ENCODE peak calls at places on chromosomes 12 and 14, in nine cellular contexts. G, E, X, M, D, Y, L, P and U are unnamed samples.

GRCh38 chr12:67827820-67828383 is 161.3 kb upstream of the IFNG-AS1 start:
- DNase-seq in M (peak; percentile 31), D (peak; percentile 62), P (no peak), Y (no peak), X (no peak), L (peak; percentile 20), G (no peak), E (no peak), U (no peak)

GRCh38 chr12:116015525-116015924 is 262.0 kb downstream of the MED13L start:
- DNase-seq in L (no peak), P (no peak), D (no peak), G (no peak), Y (no peak), M (no peak), X (no peak), E (peak; percentile 64), U (no peak)

GRCh38 chr12:54596526-54596946 is 8.1 kb upstream of the PPP1R1A start:
- DNase-seq in P (peak; percentile 86), M (peak; percentile 65), L (peak; percentile 62), Y (peak; percentile 81), E (peak; percentile 83), D (peak; percentile 57), G (no peak), X (peak; percentile 68), U (peak; percentile 48)

GRCh38 chr12:11855993-11856374 is 206.5 kb downstream of the ETV6 start:
- DNase-seq in M (no peak), X (no peak), G (no peak), Y (no peak), P (no peak), E (no peak), L (no peak), D (no peak), U (no peak)

GRCh38 chr12:65278576-65279386 is at the start of gene MSRB3:
- DNase-seq in P (peak; percentile 77), E (peak; percentile 93), M (peak; percentile 90), D (peak; percentile 19), Y (peak; percentile 82), G (peak; percentile 75), X (peak; percentile 62), L (peak; percentile 79), U (peak; percentile 82)

GRCh38 chr14:80567905-80568512 is 356.7 kb upstream of the DIO2 start:
- DNase-seq in X (no peak), G (no peak), Y (no peak), P (no peak), M (no peak), L (no peak), E (no peak), D (peak; percentile 18), U (no peak)

GRCh38 chr14:92961567-92961855 is 38.6 kb downstream of the CHGA start:
- DNase-seq in Y (no peak), P (no peak), M (no peak), D (no peak), L (peak; percentile 2), G (no peak), X (no peak), E (no peak), U (peak; percentile 12)

GRCh38 chr12:96338852-96339478 is 61.3 kb downstream of the CDK17 start:
- DNase-seq in E (no peak), L (no peak), M (no peak), X (no peak), D (no peak), Y (no peak), P (no peak), G (no peak), U (no peak)

GRCh38 chr12:116687888-116688287 is 50.0 kb downstream of the SPRING1 start:
- DNase-seq in X (peak; percentile 74), D (peak; percentile 60), P (no peak), L (peak; percentile 46), E (peak; percentile 22), G (peak; percentile 68), Y (peak; percentile 92), M (peak; percentile 54), U (peak; percentile 46)

GRCh38 chr14:41549821-41550597 is 56.7 kb upstream of the LRFN5 start:
- DNase-seq in G (no peak), D (no peak), Y (no peak), P (no peak), M (no peak), L (no peak), E (peak; percentile 2), X (no peak), U (no peak)

GRCh38 chr12:117272690-117273089 is 82.4 kb upstream of the FBXO21 start:
- DNase-seq in X (no peak), P (no peak), E (no peak), Y (no peak), M (no peak), D (no peak), G (no peak), L (no peak), U (no peak)

GRCh38 chr12:41442905-41443304 is 254.8 kb downstream of the PDZRN4 start:
- DNase-seq in M (no peak), L (no peak), X (no peak), Y (no peak), D (no peak), P (no peak), G (no peak), E (no peak), U (no peak)

GRCh38 chr12:61956545-61956944 is 303.7 kb upstream of the USP15 start:
- DNase-seq in E (no peak), P (no peak), D (no peak), X (no peak), G (no peak), M (no peak), L (no peak), Y (no peak), U (no peak)

GRCh38 chr14:77059276-77059934 is 30.9 kb upstream of the IRF2BPL start:
- DNase-seq in Y (peak; percentile 86), M (no peak), X (no peak), L (peak; percentile 68), G (no peak), D (peak; percentile 67), E (no peak), P (no peak), U (no peak)

GRCh38 chr12:1078002-1078401 is 87.0 kb downstream of the ERC1 start:
- DNase-seq in L (no peak), M (no peak), G (no peak), D (no peak), P (no peak), Y (no peak), E (no peak), X (no peak), U (no peak)
- H3K9me3 ChIP-seq in L (no peaks in the 10 kb centered on the region), M (no peaks in the 10 kb centered on the region), G (no peaks in the 10 kb centered on the region), D (no peaks in the 10 kb centered on the region), P (no peaks in the 10 kb centered on the region), Y (no peaks in the 10 kb centered on the region), E (no peaks in the 10 kb centered on the region), X (no peaks in the 10 kb centered on the region), U (no peaks in the 10 kb centered on the region)

GRCh38 chr12:132949936-132950837 is 5.9 kb downstream of the ZNF605 start:
- DNase-seq in Y (no peak), P (no peak), G (no peak), X (no peak), L (no peak), E (no peak), D (no peak), M (no peak), U (no peak)
- H3K9me3 ChIP-seq in Y (peaks cover 42% of the 10 kb centered on the region), P (no peaks in the 10 kb centered on the region), G (peaks cover 48% of the 10 kb centered on the region), X (peaks cover 40% of the 10 kb centered on the region), L (peaks cover 66% of the 10 kb centered on the region), E (no peaks in the 10 kb centered on the region), D (peaks cover 12% of the 10 kb centered on the region), M (peaks cover 64% of the 10 kb centered on the region), U (peaks cover 85% of the 10 kb centered on the region)

DNA sequence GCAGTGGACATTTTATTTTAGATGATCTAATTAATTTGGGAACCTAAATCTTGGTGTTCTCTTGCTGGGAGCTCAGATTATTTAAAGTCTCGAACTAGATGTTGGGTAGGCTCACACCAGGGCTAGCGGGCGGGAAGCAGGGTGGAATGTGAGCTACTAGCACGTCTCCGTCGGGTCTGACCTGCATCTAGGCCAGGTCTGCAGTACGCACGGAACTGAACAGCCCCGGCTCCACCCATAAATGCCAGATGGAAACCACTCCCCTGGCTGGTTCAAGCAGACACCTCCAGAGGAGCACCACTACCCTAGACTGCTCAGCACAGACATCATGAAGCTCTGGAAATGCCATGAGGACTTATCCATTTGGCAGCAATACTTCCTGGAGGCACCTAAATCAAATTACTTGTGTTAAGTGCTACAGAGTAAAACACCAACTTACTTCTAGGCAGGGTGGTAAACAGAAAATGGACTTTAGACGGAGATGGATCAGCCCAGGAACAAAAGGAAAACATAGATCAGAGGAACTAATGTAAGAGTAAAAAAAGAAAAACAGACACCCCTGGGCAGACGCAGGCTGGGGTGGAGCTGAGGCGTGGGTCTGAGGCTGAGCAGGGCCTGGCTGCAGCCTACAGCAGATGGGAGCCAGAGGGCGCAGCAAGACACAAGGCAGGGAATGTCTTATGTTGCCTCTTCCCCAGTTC is 10.2 kb downstream of the ZNF605 start:
- DNase-seq in E (no peak), P (no peak), D (no peak), X (no peak), Y (no peak), L (no peak), G (no peak), M (no peak), U (no peak)
- H3K9me3 ChIP-seq in E (no peaks in the 10 kb centered on the region), P (no peaks in the 10 kb centered on the region), D (peaks cover 12% of the 10 kb centered on the region), X (peaks cover 26% of the 10 kb centered on the region), Y (peaks cover 43% of the 10 kb centered on the region), L (peaks cover 89% of the 10 kb centered on the region), G (peaks cover 79% of the 10 kb centered on the region), M (peaks cover 89% of the 10 kb centered on the region), U (peaks cover 99% of the 10 kb centered on the region)

GRCh38 chr12:58523360-58523759 is 396.9 kb downstream of the LRIG3 start:
- DNase-seq in D (no peak), P (no peak), E (no peak), Y (no peak), X (no peak), G (no peak), M (no peak), L (no peak), U (no peak)

GRCh38 chr12:58513866-58514265 is 406.4 kb downstream of the LRIG3 start:
- DNase-seq in D (no peak), E (no peak), G (no peak), L (no peak), Y (no peak), M (no peak), P (no peak), X (no peak), U (no peak)

GRCh38 chr12:58521152-58521551 is 399.2 kb downstream of the LRIG3 start:
- DNase-seq in D (no peak), G (no peak), P (no peak), L (no peak), Y (no peak), M (no peak), E (no peak), X (no peak), U (no peak)

GRCh38 chr12:58521796-58522195 is 398.5 kb downstream of the LRIG3 start:
- DNase-seq in P (no peak), Y (no peak), G (no peak), E (no peak), M (no peak), L (no peak), X (no peak), D (no peak), U (no peak)

GRCh38 chr12:58519839-58520238 is 400.5 kb downstream of the LRIG3 start:
- DNase-seq in P (no peak), D (no peak), L (no peak), Y (no peak), E (no peak), X (no peak), G (no peak), M (no peak), U (no peak)
- H3K9me3 ChIP-seq in P (no peaks in the 10 kb centered on the region), D (no peaks in the 10 kb centered on the region), L (peaks cover 16% of the 10 kb centered on the region), Y (no peaks in the 10 kb centered on the region), E (no peaks in the 10 kb centered on the region), X (peaks cover 5% of the 10 kb centered on the region), G (peaks cover 17% of the 10 kb centered on the region), M (peaks cover 27% of the 10 kb centered on the region), U (peaks cover 30% of the 10 kb centered on the region)